ENCODE peak calls at places on chromosome 15, in five cellular contexts. P, N, K, G and B are unnamed samples.

GRCh38 chr15:60526127-60526616 is 47.2 kb upstream of the ICE2 start:
- DNase-seq in P (no peak), N (no peak), K (peak), G (no peak), B (no peak)

GRCh38 chr15:31352911-31353811 is 26.5 kb downstream of the KLF13 start:
- DNase-seq in P (peak), N (peak), K (peak), G (no peak), B (peak)

GRCh38 chr15:77354064-77354463 is 65.8 kb downstream of the PEAK1 start:
- DNase-seq in P (no peak), N (no peak), K (no peak), G (no peak), B (no peak)

GRCh38 chr15:50307799-50308198 is 42.3 kb upstream of the HDC start:
- DNase-seq in P (no peak), N (no peak), K (no peak), G (no peak), B (no peak)

GRCh38 chr15:41713047-41713446 is 52.8 kb downstream of the MGA start:
- DNase-seq in P (peak), N (no peak), K (no peak), G (no peak), B (peak)

GRCh38 chr15:90062023-90062728 is 40.1 kb downstream of the IDH2 start:
- DNase-seq in P (no peak), N (no peak), K (peak), G (no peak), B (peak)

GRCh38 chr15:59819047-59819446 is 129.9 kb upstream of the BNIP2 start:
- DNase-seq in P (no peak), N (no peak), K (no peak), G (no peak), B (no peak)

GRCh38 chr15:100688549-100689120 is 86.2 kb downstream of the ASB7 start:
- DNase-seq in P (no peak), N (no peak), K (no peak), G (no peak), B (no peak)

GRCh38 chr15:64004582-64004981 is 41.7 kb downstream of the DAPK2 start:
- DNase-seq in P (peak), N (no peak), K (no peak), G (no peak), B (peak)

GRCh38 chr15:48775556-48775955 is 35.3 kb downstream of the CEP152 start:
- DNase-seq in P (no peak), N (no peak), K (no peak), G (no peak), B (no peak)

GRCh38 chr15:39393575-39394335 is 187.1 kb upstream of the THBS1 start:
- DNase-seq in P (no peak), N (no peak), K (no peak), G (no peak), B (no peak)

GRCh38 chr15:89958107-89958805 is 42.9 kb upstream of the ZNF710 start:
- DNase-seq in P (no peak), N (no peak), K (no peak), G (peak), B (no peak)

GRCh38 chr15:69373406-69373805 is 40.7 kb upstream of the KIF23 start:
- DNase-seq in P (no peak), N (no peak), K (no peak), G (no peak), B (no peak)

GRCh38 chr15:90686435-90687218 is 30.5 kb upstream of the BLM start:
- DNase-seq in P (no peak), N (no peak), K (no peak), G (no peak), B (no peak)

GRCh38 chr15:80559320-80559693 is 135.8 kb upstream of the ABHD17C start:
- DNase-seq in P (no peak), N (no peak), K (no peak), G (no peak), B (peak)